ENCODE peak calls at places on chromosomes 5 and 9, in five cellular contexts. One of them, this sample, is unnamed.

GRCh38 chr9:107637421-107638420 is 148.2 kb upstream of the KLF4 start:
- DNase-seq in effector memory CD4-positive, alpha-beta T cell: no peak
- DNase-seq in germinal center: peak; percentile 8
- DNase-seq in stimulated activated CD4-positive, alpha-beta T cell treated with anti-CD3 and anti-CD28 coated beads, Interleukin-2, amount 100 ng/mL, for 48 hours: no peak
- DNase-seq in transverse colon: peak; percentile 80
- DNase-seq in this sample: peak; percentile 73

GRCh38 chr5:129384736-129385135 is 75.4 kb upstream of the ADAMTS19 start:
- DNase-seq in stimulated activated CD4-positive, alpha-beta T cell treated with anti-CD3 and anti-CD28 coated beads, Interleukin-2, amount 100 ng/mL, for 48 hours: no peak
- DNase-seq in germinal center: no peak
- DNase-seq in effector memory CD4-positive, alpha-beta T cell: no peak
- DNase-seq in transverse colon: no peak
- DNase-seq in this sample: no peak

GRCh38 chr5:68368280-68368679 is 152.7 kb downstream of the PIK3R1 start:
- DNase-seq in effector memory CD4-positive, alpha-beta T cell: no peak
- DNase-seq in germinal center: no peak
- DNase-seq in transverse colon: no peak
- DNase-seq in stimulated activated CD4-positive, alpha-beta T cell treated with anti-CD3 and anti-CD28 coated beads, Interleukin-2, amount 100 ng/mL, for 48 hours: no peak
- DNase-seq in this sample: no peak

GRCh38 chr9:29213374-29214161 is 1640.3 kb upstream of the C9orf72 start:
- DNase-seq in effector memory CD4-positive, alpha-beta T cell: no peak
- DNase-seq in transverse colon: no peak
- DNase-seq in stimulated activated CD4-positive, alpha-beta T cell treated with anti-CD3 and anti-CD28 coated beads, Interleukin-2, amount 100 ng/mL, for 48 hours: no peak
- DNase-seq in germinal center: peak; percentile 1
- DNase-seq in this sample: peak; percentile 45

GRCh38 chr9:127903557-127904475 is 4.4 kb upstream of the ST6GALNAC6 start:
- DNase-seq in germinal center: peak; percentile 58
- DNase-seq in stimulated activated CD4-positive, alpha-beta T cell treated with anti-CD3 and anti-CD28 coated beads, Interleukin-2, amount 100 ng/mL, for 48 hours: peak; percentile 79
- DNase-seq in effector memory CD4-positive, alpha-beta T cell: peak; percentile 58
- DNase-seq in transverse colon: peak; percentile 91
- DNase-seq in this sample: peak; percentile 89

GRCh38 chr5:94174748-94175411 is 433.5 kb upstream of the POU5F2 start:
- DNase-seq in transverse colon: no peak
- DNase-seq in germinal center: no peak
- DNase-seq in stimulated activated CD4-positive, alpha-beta T cell treated with anti-CD3 and anti-CD28 coated beads, Interleukin-2, amount 100 ng/mL, for 48 hours: no peak
- DNase-seq in effector memory CD4-positive, alpha-beta T cell: no peak
- DNase-seq in this sample: no peak

GRCh38 chr5:133128066-133128465 is 76.3 kb downstream of the HSPA4 start:
- DNase-seq in effector memory CD4-positive, alpha-beta T cell: no peak
- DNase-seq in germinal center: no peak
- DNase-seq in stimulated activated CD4-positive, alpha-beta T cell treated with anti-CD3 and anti-CD28 coated beads, Interleukin-2, amount 100 ng/mL, for 48 hours: no peak
- DNase-seq in transverse colon: no peak
- DNase-seq in this sample: no peak

GRCh38 chr9:15160673-15161072 is 146.3 kb downstream of the TTC39B start:
- DNase-seq in effector memory CD4-positive, alpha-beta T cell: no peak
- DNase-seq in transverse colon: no peak
- DNase-seq in stimulated activated CD4-positive, alpha-beta T cell treated with anti-CD3 and anti-CD28 coated beads, Interleukin-2, amount 100 ng/mL, for 48 hours: no peak
- DNase-seq in germinal center: no peak
- DNase-seq in this sample: no peak

GRCh38 chr9:116039312-116039711 is 114.3 kb upstream of the PAPPA start:
- DNase-seq in germinal center: no peak
- DNase-seq in transverse colon: no peak
- DNase-seq in effector memory CD4-positive, alpha-beta T cell: no peak
- DNase-seq in stimulated activated CD4-positive, alpha-beta T cell treated with anti-CD3 and anti-CD28 coated beads, Interleukin-2, amount 100 ng/mL, for 48 hours: no peak
- DNase-seq in this sample: no peak

This sample was measured in thyroid gland.